ENCODE peak calls at places on chromosome 6, in four cellular contexts. K, I, N and P are unnamed samples. For H3K27me3, the result is how much of the 10 kb centered on the place peaks cover.

GRCh38 chr6:25659633-25660368 is 7.8 kb downstream of the SCGN start:
- DNase-seq in N (no peak), K (no peak), I (no peak), P (no peak)

GRCh38 chr6:88626460-88626859 is 337.0 kb downstream of the RNGTT start:
- DNase-seq in I (no peak), K (no peak), N (peak), P (no peak)

GRCh38 chr6:95448208-95448607 is 129.1 kb upstream of the MANEA start:
- DNase-seq in I (no peak), N (no peak), K (no peak), P (no peak)

GRCh38 chr6:49551126-49551865 is 828 bp downstream of the C6orf141 start:
- DNase-seq in K (peak), N (peak), I (no peak), P (peak)

GRCh38 chr6:144286503-144287393 is 1.6 kb downstream of the UTRN start:
- DNase-seq in K (peak), N (peak), I (peak), P (peak)

GRCh38 chr6:104941694-104942177 is 15.2 kb upstream of the LIN28B start:
- DNase-seq in K (no peak), I (no peak), N (no peak), P (no peak)

GRCh38 chr6:1604347-1604990 is 5.2 kb upstream of the FOXC1 start:
- DNase-seq in K (peak), N (no peak), I (peak), P (peak)

GRCh38 chr6:159109391-159109790 is 59.8 kb upstream of the FNDC1 start:
- DNase-seq in I (no peak), N (no peak), K (no peak), P (no peak)

GRCh38 chr6:160950507-160950906 is 41.1 kb upstream of the MAP3K4 start:
- DNase-seq in K (peak), I (peak), N (peak), P (peak)

GRCh38 chr6:125604257-125604656 is 145.2 kb upstream of the HEY2 start:
- DNase-seq in I (no peak), K (no peak), N (no peak), P (no peak)

GRCh38 chr6:132414761-132415160 is 13.5 kb upstream of the MOXD1 start:
- DNase-seq in K (peak), N (no peak), I (no peak), P (no peak)

GRCh38 chr6:3915076-3915791 is 66.1 kb downstream of the FAM50B start:
- DNase-seq in N (no peak), K (no peak), I (no peak), P (no peak)

GRCh38 chr6:51996296-51996947 is 91.0 kb downstream of the PKHD1 start:
- DNase-seq in N (no peak), I (no peak), K (no peak), P (no peak)

GRCh38 chr6:97215157-97215769 is 67.8 kb downstream of the MMS22L start:
- DNase-seq in N (peak), K (peak), I (peak), P (peak)

GRCh38 chr6:27214126-27214601 is 33.3 kb upstream of the PRSS16 start:
- DNase-seq in I (no peak), N (no peak), K (no peak), P (no peak)

GRCh38 chr6:168711049-168711640 is 270.2 kb downstream of the SMOC2 start:
- DNase-seq in N (no peak), K (peak), I (no peak), P (peak)

GRCh38 chr6:118768904-118769325 is 117.5 kb upstream of the CEP85L start:
- DNase-seq in I (peak), N (no peak), K (no peak), P (no peak)

GRCh38 chr6:7417684-7418083 is 28.1 kb downstream of the RIOK1 start:
- DNase-seq in I (no peak), N (no peak), K (no peak), P (no peak)

GRCh38 chr6:127300411-127300810 is 33.7 kb downstream of the RNF146 start:
- DNase-seq in N (peak), K (peak), I (peak), P (peak)

GRCh38 chr6:167153523-167153959 is 4.2 kb downstream of the GPR31 start:
- DNase-seq in K (peak), N (peak), I (no peak), P (no peak)

GRCh38 chr6:89794324-89794723 is 25.3 kb downstream of the MDN1 start:
- DNase-seq in N (no peak), I (no peak), K (no peak), P (no peak)

GRCh38 chr6:134195164-134195906 is 122.6 kb downstream of the SGK1 start:
- DNase-seq in K (peak), N (peak), I (no peak), P (no peak)

GRCh38 chr6:109299695-109300564 is 82.3 kb downstream of the CD164 start:
- DNase-seq in I (no peak), N (no peak), K (no peak), P (no peak)
- H3K4me3 ChIP-seq in I (no peak), N (no peak), K (no peak), P (no peak)

GRCh38 chr6:36386495-36387439 is 702 bp downstream of the ETV7 start:
- DNase-seq in K (peak), I (peak), N (peak), P (peak)
- TF ChIP-seq EZH2 in K (no peak), I (no peak), N (no peak), P (no peak)

GRCh38 chr6:41502607-41503434 is 43.4 kb upstream of the FOXP4 start:
- DNase-seq in I (no peak), K (no peak), N (peak), P (peak)
- H3K27me3 ChIP-seq in I (under half), K (under half), N (under half), P (under half)

GRCh38 chr6:36132221-36132895 is 2.0 kb downstream of the MAPK13 start:
- DNase-seq in K (no peak), N (no peak), I (no peak), P (no peak)
- H3K4me3 ChIP-seq in K (no peak), N (no peak), I (no peak), P (no peak)